ENCODE peak calls at places on chromosomes 4 and X, in eight cellular contexts. I is NCI-H1417 treated with DMSO at 0.1 percent for 48 hours, M is adrenal gland, V is uterus, X is H9, R is colonic mucosa, O is HEK293T, N is ELR. Q is an unnamed sample.

GRCh38 chrX:97672138-97672537 is 788.4 kb downstream of the RPA4 start:
- DNase-seq in O (no peak), X (no peak), R (peak), I (peak), V (no peak), N (no peak), M (no peak), Q (no peak)

GRCh38 chr4:52979821-52980590 is 117.9 kb downstream of the RASL11B start:
- DNase-seq in M (no peak), V (no peak), N (no peak), X (no peak), R (no peak), I (no peak), O (no peak), Q (no peak)

GRCh38 chrX:17595456-17596035 is 141.7 kb upstream of the SCML1 start:
- DNase-seq in V (no peak), O (no peak), M (no peak), X (no peak), N (peak), R (no peak), I (no peak), Q (no peak)

GRCh38 chr4:26022346-26022891 is 108.4 kb downstream of the SMIM20 start:
- DNase-seq in O (no peak), R (no peak), I (peak), M (no peak), N (peak), X (no peak), V (no peak), Q (no peak)

GRCh38 chr4:113708250-113708649 is 53.3 kb downstream of the CAMK2D start:
- DNase-seq in O (no peak), R (peak), X (no peak), M (no peak), V (no peak), I (no peak), N (peak), Q (no peak)

GRCh38 chr4:6840062-6840976 is 57.8 kb downstream of the KIAA0232 start:
- DNase-seq in R (no peak), M (no peak), N (no peak), X (no peak), V (no peak), O (peak), I (no peak), Q (no peak)

GRCh38 chr4:27616166-27616565 is 755.5 kb downstream of the STIM2 start:
- DNase-seq in I (no peak), R (no peak), O (no peak), M (no peak), V (no peak), X (no peak), N (no peak), Q (no peak)

GRCh38 chr4:23819041-23819511 is 70.8 kb downstream of the PPARGC1A start:
- DNase-seq in X (no peak), M (no peak), R (no peak), N (no peak), O (no peak), V (no peak), I (no peak), Q (no peak)

GRCh38 chr4:65310586-65310985 is 359.7 kb downstream of the EPHA5 start:
- DNase-seq in O (no peak), R (no peak), V (no peak), M (no peak), N (no peak), I (no peak), X (no peak), Q (no peak)

GRCh38 chr4:2934077-2934812 is 29.0 kb downstream of the NOP14 start:
- DNase-seq in X (no peak), N (peak), V (peak), O (peak), M (peak), R (peak), I (no peak), Q (no peak)

GRCh38 chrX:107715331-107716044 is 60.1 kb downstream of the TSC22D3 start:
- DNase-seq in R (no peak), M (no peak), N (peak), V (no peak), X (no peak), I (no peak), O (no peak), Q (no peak)

GRCh38 chr4:51885371-51885770 is 42.4 kb downstream of the DCUN1D4 start:
- DNase-seq in X (peak), I (no peak), O (peak), R (no peak), N (peak), V (no peak), M (no peak), Q (no peak)

GRCh38 chrX:85244411-85245210 is 820 bp downstream of the ZNF711 start:
- DNase-seq in V (no peak), O (peak), M (no peak), N (no peak), X (no peak), I (peak), R (peak), Q (no peak)

GRCh38 chrX:10833299-10834169 is 213.1 kb upstream of the MID1 start:
- DNase-seq in X (peak), V (peak), N (no peak), I (no peak), R (peak), O (peak), M (no peak), Q (no peak)

GRCh38 chrX:134622056-134622812 is 36.0 kb downstream of the PLAC1 start:
- DNase-seq in M (no peak), O (no peak), V (no peak), R (no peak), X (peak), N (peak), I (no peak), Q (no peak)

GRCh38 chr4:133394971-133395627 is 246.0 kb downstream of the PCDH10 start:
- DNase-seq in V (no peak), M (no peak), O (no peak), N (no peak), I (no peak), X (no peak), R (no peak), Q (no peak)

GRCh38 chr4:40990202-40990898 is 224.0 kb downstream of the APBB2 start:
- DNase-seq in V (no peak), R (no peak), O (no peak), N (peak), I (no peak), X (no peak), M (no peak), Q (no peak)

GRCh38 chr4:38644201-38644600 is 19.8 kb upstream of the KLF3 start:
- DNase-seq in I (no peak), V (no peak), O (no peak), N (no peak), X (no peak), R (no peak), M (no peak), Q (no peak)

GRCh38 chrX:2540426-2540942 is 39.7 kb upstream of the DHRSX start:
- DNase-seq in X (no peak), R (no peak), V (no peak), M (no peak), O (no peak), I (no peak), N (no peak), Q (no peak)

GRCh38 chr4:110867981-110868380 is 245.1 kb upstream of the PITX2 start:
- DNase-seq in O (no peak), M (no peak), X (no peak), R (no peak), N (no peak), V (no peak), I (no peak), Q (no peak)

GRCh38 chrX:134734343-134735001 is 76.2 kb upstream of the PLAC1 start:
- DNase-seq in M (no peak), O (no peak), X (no peak), R (no peak), I (no peak), N (peak), V (peak), Q (no peak)

GRCh38 chrX:2640436-2641150 is 50.5 kb upstream of the CD99 start:
- DNase-seq in X (no peak), M (no peak), V (no peak), N (no peak), I (no peak), O (no peak), R (no peak), Q (no peak)

GRCh38 chr4:54103190-54103574 is 3.2 kb downstream of the GSX2 start:
- DNase-seq in O (no peak), M (no peak), N (no peak), I (no peak), R (no peak), V (no peak), X (no peak), Q (no peak)

GRCh38 chrX:110462957-110463356 is 104.3 kb downstream of the RTL9 start:
- DNase-seq in O (no peak), I (no peak), V (no peak), X (no peak), N (peak), R (no peak), M (no peak), Q (no peak)

GRCh38 chr4:35125995-35126712 is 1118.2 kb downstream of the ARAP2 start:
- DNase-seq in O (no peak), X (no peak), N (no peak), R (no peak), I (no peak), M (no peak), V (no peak), Q (no peak)

GRCh38 chrX:97597954-97598353 is 714.2 kb downstream of the RPA4 start:
- DNase-seq in I (no peak), R (no peak), M (no peak), N (no peak), O (no peak), V (no peak), X (peak), Q (peak)

GRCh38 chr4:40915318-40916217 is 165.8 kb downstream of the NSUN7 start:
- DNase-seq in O (no peak), I (no peak), R (no peak), V (no peak), X (no peak), M (no peak), N (peak), Q (no peak)

GRCh38 chrX:18354369-18355329 is at the start of gene SCML2:
- DNase-seq in R (peak), M (peak), X (peak), I (no peak), O (peak), V (peak), N (peak), Q (no peak)

GRCh38 chrX:8848921-8849320 is 47.7 kb upstream of the FAM9A start:
- DNase-seq in O (no peak), N (peak), R (no peak), I (no peak), X (no peak), V (no peak), M (no peak), Q (no peak)